ENCODE peak calls at places on chromosomes 16 and 17, in four cellular contexts. D is IMR-90, Z is H9, X is neuronal stem cell. N is an unnamed sample.

GRCh38 chr17:78529871-78530670 is 47.1 kb downstream of the DNAH17 start:
- DNase-seq in Z (peak), D (no peak), X (no peak), N (no peak)

GRCh38 chr17:17724307-17724921 is 43.2 kb downstream of the RAI1 start:
- DNase-seq in D (peak), X (peak), Z (peak), N (peak)

GRCh38 chr17:27577884-27578717 is 52.9 kb upstream of the LGALS9 start:
- DNase-seq in X (no peak), Z (no peak), D (peak), N (peak)

GRCh38 chr17:55285340-55286301 is 20.9 kb downstream of the HLF start:
- DNase-seq in Z (no peak), X (no peak), D (peak), N (no peak)

GRCh38 chr16:76985362-76985761 is 205.6 kb upstream of the MON1B start:
- DNase-seq in D (no peak), Z (no peak), X (no peak), N (no peak)

GRCh38 chr16:21526923-21527807 is 72.2 kb upstream of the METTL9 start:
- DNase-seq in Z (no peak), D (no peak), X (no peak), N (no peak)

GRCh38 chr17:66341462-66341861 is 39.0 kb downstream of the PRKCA start:
- DNase-seq in D (no peak), Z (no peak), X (no peak), N (no peak)

GRCh38 chr16:63005356-63005755 is 969.1 kb upstream of the CDH8 start:
- DNase-seq in Z (no peak), X (no peak), D (no peak), N (no peak)

GRCh38 chr17:38967290-38967738 is at the start of gene FBXO47:
- DNase-seq in D (peak), Z (peak), X (peak), N (peak)

GRCh38 chr16:61555718-61556441 is 480.4 kb downstream of the CDH8 start:
- DNase-seq in D (no peak), Z (peak), X (no peak), N (no peak)

GRCh38 chr17:62565817-62566216 is 61.7 kb upstream of the MRC2 start:
- DNase-seq in Z (no peak), X (no peak), D (peak), N (no peak)

GRCh38 chr16:54281535-54282201 is 4.9 kb downstream of the IRX3 start:
- DNase-seq in X (no peak), D (no peak), Z (no peak), N (peak)

GRCh38 chr17:57861737-57862409 is 12.0 kb upstream of the MRPS23 start:
- DNase-seq in D (no peak), X (no peak), Z (no peak), N (no peak)

GRCh38 chr17:54269886-54270285 is 447.2 kb downstream of the KIF2B start:
- DNase-seq in D (no peak), X (no peak), Z (no peak), N (no peak)

GRCh38 chr16:85275533-85276249 is 163.4 kb upstream of the CIBAR2 start:
- DNase-seq in Z (peak), X (peak), D (peak), N (peak)

DNA sequence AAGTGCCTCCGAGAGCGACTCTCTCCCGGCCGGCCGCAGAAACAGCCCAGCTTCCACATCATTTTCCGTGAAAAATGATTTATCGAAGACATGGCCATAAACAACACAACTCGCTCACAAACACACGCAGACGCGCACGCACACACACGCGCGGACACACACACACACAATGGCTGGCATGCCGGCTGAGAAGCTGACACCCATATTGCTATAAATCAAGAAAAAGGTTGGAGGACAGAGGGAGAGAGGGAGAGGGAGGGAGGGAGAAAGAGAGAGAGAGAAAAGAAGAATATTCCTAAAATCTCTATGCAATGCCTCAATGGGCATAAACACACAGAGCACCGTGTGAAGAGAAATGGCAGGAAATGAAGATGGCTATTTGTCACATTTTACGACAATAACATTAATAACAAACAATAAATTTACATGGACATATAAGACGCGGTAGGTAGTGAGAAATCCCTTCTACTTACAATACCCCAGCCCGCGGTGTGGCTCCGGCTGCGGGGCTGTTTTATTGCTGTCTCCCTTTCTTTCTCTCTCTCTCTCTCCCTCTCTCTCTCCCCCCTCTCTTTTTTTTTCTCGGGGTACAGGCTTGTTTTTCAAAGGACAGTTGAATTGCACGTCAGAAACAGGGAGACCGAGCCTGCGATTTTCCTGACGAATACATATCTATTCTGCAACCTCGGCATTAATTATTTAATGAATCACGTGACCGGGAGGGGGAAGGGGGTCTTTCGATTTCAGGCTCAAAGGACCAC is 9.5 kb downstream of the HOXB4 start:
- DNase-seq in Z (no peak), D (peak), X (no peak), N (no peak)
- H2BK120ac ChIP-seq in Z (no peak), D (peak), X (no peak), N (no peak)

GRCh38 chr16:80991792-80992430 is 14.8 kb downstream of the CMC2 start:
- DNase-seq in Z (no peak), D (no peak), X (no peak), N (no peak)

GRCh38 chr16:80992676-80993292 is 13.9 kb downstream of the CMC2 start:
- DNase-seq in Z (no peak), X (no peak), D (no peak), N (no peak)

GRCh38 chr16:80989801-80990200 is 16.9 kb downstream of the CMC2 start:
- DNase-seq in Z (no peak), D (peak), X (no peak), N (no peak)

GRCh38 chr16:80990577-80990976 is 16.1 kb downstream of the CMC2 start:
- DNase-seq in D (no peak), X (no peak), Z (no peak), N (no peak)

GRCh38 chr16:80990978-80991377 is 15.7 kb downstream of the CMC2 start:
- DNase-seq in D (no peak), Z (no peak), X (no peak), N (no peak)
- H2BK120ac ChIP-seq in D (no peak), Z (no peak), X (no peak), N (no peak)

GRCh38 chr17:50029185-50029584 is 26.7 kb upstream of the ITGA3 start:
- DNase-seq in D (no peak), Z (no peak), X (no peak), N (no peak)

GRCh38 chr17:50028207-50029120 is 27.4 kb upstream of the ITGA3 start:
- DNase-seq in Z (peak), D (peak), X (no peak), N (peak)

GRCh38 chr17:50026046-50026675 is 29.7 kb upstream of the ITGA3 start:
- DNase-seq in X (no peak), Z (no peak), D (no peak), N (no peak)

GRCh38 chr17:50027639-50028206 is 28.2 kb upstream of the ITGA3 start:
- DNase-seq in Z (peak), D (peak), X (no peak), N (peak)

GRCh38 chr17:50026901-50027638 is 28.8 kb upstream of the ITGA3 start:
- DNase-seq in Z (peak), D (peak), X (peak), N (peak)
- H2BK120ac ChIP-seq in Z (no peak), D (peak), X (peak), N (no peak)

DNA sequence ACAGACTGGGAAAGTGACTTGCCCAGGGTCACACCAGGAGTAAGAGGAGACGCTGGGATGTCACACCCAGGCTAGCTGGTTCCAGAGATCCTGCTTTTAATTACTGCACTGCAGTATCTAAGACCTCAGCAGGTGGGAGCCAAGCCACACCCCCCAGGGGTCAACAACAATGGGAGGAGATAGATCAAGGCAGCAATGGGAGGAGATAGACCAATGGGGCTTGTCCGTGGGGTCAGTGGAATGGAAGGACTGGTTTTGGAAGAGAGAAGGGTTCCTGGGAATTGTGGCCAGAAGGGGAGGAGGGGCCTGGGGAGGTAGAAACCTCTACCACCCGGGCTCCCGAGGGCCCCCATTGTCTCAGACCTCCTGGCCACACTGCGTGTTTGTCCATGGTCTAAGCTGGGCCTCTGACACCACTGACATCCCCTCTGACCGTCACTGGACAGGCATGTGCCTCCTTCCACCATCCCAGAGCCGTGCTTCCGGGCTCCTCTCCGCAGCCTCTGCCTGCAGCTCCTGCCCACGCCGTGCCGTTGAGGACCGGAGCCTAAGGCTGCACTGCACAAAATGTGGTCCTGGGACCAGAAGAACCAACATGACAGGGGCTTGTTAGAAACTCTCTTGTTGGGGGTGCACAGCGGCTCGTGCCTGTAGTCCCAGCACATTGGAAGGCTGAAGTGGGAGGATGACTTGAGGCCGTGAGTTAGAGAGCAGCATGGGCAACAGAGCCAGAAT is 69.8 kb upstream of the RPH3AL start:
- DNase-seq in X (no peak), Z (no peak), D (no peak), N (peak)
- H2BK120ac ChIP-seq in X (peak), Z (no peak), D (no peak), N (no peak)

GRCh38 chr17:9055281-9055680 is 34.0 kb downstream of the NTN1 start:
- DNase-seq in D (no peak), X (no peak), Z (no peak), N (no peak)
- H2BK120ac ChIP-seq in D (no peak), X (no peak), Z (no peak), N (no peak)